ENCODE peak calls at places on chromosomes 4 and X, in six cellular contexts. T is right lobe of liver, J is upper lobe of left lung, A is adrenal gland, M is cardiac fibroblast, Z is glutamatergic neuron. F is an unnamed sample.

GRCh38 chrX:40066700-40067099 is 31.1 kb downstream of the BCOR start:
- DNase-seq in M (no peak), T (no peak), A (no peak), J (no peak), Z (no peak), F (no peak)

GRCh38 chr4:2251795-2252529 is 9.9 kb downstream of the MXD4 start:
- DNase-seq in M (no peak), J (peak), A (no peak), Z (peak), T (peak), F (no peak)

GRCh38 chr4:73573794-73574528 is 46.3 kb downstream of the RASSF6 start:
- DNase-seq in Z (peak), T (peak), M (peak), J (peak), A (peak), F (peak)

GRCh38 chr4:29304595-29304994 is 1415.6 kb upstream of the PCDH7 start:
- DNase-seq in T (peak), M (no peak), A (no peak), Z (no peak), J (no peak), F (no peak)

GRCh38 chr4:139472761-139473335 is 18.9 kb downstream of the RAB33B start:
- DNase-seq in J (no peak), T (no peak), A (no peak), M (no peak), Z (no peak), F (no peak)

GRCh38 chr4:48420172-48420571 is 63.0 kb upstream of the SLC10A4 start:
- DNase-seq in M (no peak), T (no peak), A (no peak), J (peak), Z (no peak), F (no peak)

GRCh38 chr4:101031971-101032370 is 315.4 kb downstream of the PPP3CA start:
- DNase-seq in J (no peak), A (no peak), Z (no peak), M (no peak), T (no peak), F (no peak)

GRCh38 chr4:15240764-15241163 is 187.1 kb upstream of the C1QTNF7 start:
- DNase-seq in T (no peak), J (no peak), A (no peak), M (no peak), Z (no peak), F (no peak)

GRCh38 chr4:183106839-183107238 is 7.8 kb downstream of the WWC2 start:
- DNase-seq in A (no peak), T (no peak), Z (no peak), M (no peak), J (no peak), F (no peak)

GRCh38 chr4:55549888-55550287 is 3.2 kb upstream of the CLOCK start:
- DNase-seq in T (no peak), Z (no peak), A (no peak), J (no peak), M (peak), F (no peak)

GRCh38 chrX:108230562-108230961 is 139.0 kb downstream of the ATG4A start:
- DNase-seq in T (no peak), J (no peak), M (no peak), A (no peak), Z (no peak), F (no peak)

GRCh38 chr4:53015681-53016080 is 153.6 kb downstream of the RASL11B start:
- DNase-seq in Z (peak), T (no peak), A (no peak), J (no peak), M (peak), F (no peak)

GRCh38 chr4:127623755-127624087 is 9.0 kb upstream of the INTU start:
- DNase-seq in J (no peak), M (peak), T (no peak), A (no peak), Z (no peak), F (no peak)

GRCh38 chr4:2250764-2251072 is 8.8 kb upstream of the HAUS3 start:
- DNase-seq in J (peak), Z (peak), M (no peak), T (no peak), A (no peak), F (no peak)

GRCh38 chrX:74535211-74535621 is 79.2 kb downstream of the RLIM start:
- DNase-seq in M (peak), A (peak), Z (no peak), J (peak), T (no peak), F (no peak)

GRCh38 chr4:14583752-14584151 is 418.5 kb upstream of the CPEB2 start:
- DNase-seq in T (no peak), J (no peak), A (no peak), Z (no peak), M (no peak), F (no peak)

GRCh38 chr4:144611850-144612249 is 34.1 kb upstream of the HHIP start:
- DNase-seq in T (no peak), A (no peak), M (peak), J (no peak), Z (peak), F (no peak)

GRCh38 chr4:11421116-11421515 is 7.6 kb downstream of the HS3ST1 start:
- DNase-seq in Z (no peak), J (no peak), T (no peak), A (no peak), M (peak), F (no peak)

GRCh38 chr4:48081196-48081595 is 52.9 kb downstream of the TXK start:
- DNase-seq in Z (no peak), M (no peak), T (no peak), A (no peak), J (no peak), F (no peak)

GRCh38 chrX:50072110-50072509 is 128.7 kb downstream of the AKAP4 start:
- DNase-seq in M (no peak), J (no peak), Z (no peak), T (no peak), A (no peak), F (no peak)

GRCh38 chr4:122604146-122604545 is 16.7 kb downstream of the IL21 start:
- DNase-seq in Z (no peak), T (no peak), M (no peak), J (peak), A (no peak), F (no peak)

GRCh38 chr4:82528868-82529267 is 32.9 kb downstream of the TMEM150C start:
- DNase-seq in A (no peak), Z (no peak), J (no peak), T (no peak), M (no peak), F (no peak)
- TF ChIP-seq CTCF in A (no peak), Z (no peak), J (no peak), T (no peak), M (no peak), F (no peak)

GRCh38 chrX:71227370-71228062 is 4.5 kb downstream of the GJB1 start:
- DNase-seq in J (no peak), A (no peak), M (no peak), T (no peak), Z (no peak), F (no peak)
- TF ChIP-seq CTCF in J (no peak), A (no peak), M (no peak), T (no peak), Z (no peak), F (no peak)

GRCh38 chrX:154359362-154360154 is 14.9 kb downstream of the FLNA start:
- DNase-seq in J (no peak), Z (no peak), M (no peak), A (no peak), T (no peak), F (no peak)

GRCh38 chrX:154363706-154364439 is 10.6 kb downstream of the FLNA start:
- DNase-seq in M (no peak), Z (no peak), J (no peak), A (no peak), T (no peak), F (no peak)

GRCh38 chrX:154365052-154365600 is 9.3 kb downstream of the FLNA start:
- DNase-seq in Z (no peak), J (no peak), A (no peak), M (no peak), T (no peak), F (no peak)

GRCh38 chrX:154360155-154360713 is 14.2 kb downstream of the FLNA start:
- DNase-seq in A (no peak), T (no peak), J (no peak), Z (no peak), M (no peak), F (no peak)

DNA sequence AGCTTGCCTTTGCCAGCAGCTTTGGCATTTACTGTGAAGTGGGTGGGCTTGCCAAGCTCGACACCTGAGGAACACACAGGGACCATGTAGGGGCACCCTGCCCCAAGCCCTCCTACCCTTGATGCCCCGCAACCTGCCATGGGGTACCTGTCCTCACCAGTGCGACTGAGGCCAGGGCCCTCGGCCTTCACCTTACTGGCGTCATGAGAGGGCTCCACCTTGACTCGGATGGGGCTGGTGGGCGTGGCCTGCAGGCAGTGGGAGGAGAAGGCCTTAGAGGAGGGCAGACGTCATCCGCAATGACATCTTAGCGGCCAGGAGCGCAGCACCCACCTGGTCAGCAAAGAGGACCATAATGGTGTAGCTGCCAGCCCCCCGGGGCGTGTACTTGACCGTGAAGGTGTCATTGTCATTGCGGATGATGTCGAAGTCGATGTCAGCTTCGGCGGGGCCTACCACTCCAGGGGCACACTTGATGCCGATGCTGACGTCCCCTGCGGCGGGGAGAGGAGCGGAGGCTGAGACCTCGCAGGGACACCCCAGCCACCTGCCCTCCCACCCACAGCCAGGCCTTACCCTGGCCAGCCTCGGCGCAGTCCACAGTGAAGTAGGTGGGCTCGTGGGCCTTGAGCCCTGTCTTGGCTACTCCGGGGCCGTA is 12.2 kb downstream of the FLNA start:
- DNase-seq in A (no peak), T (no peak), M (no peak), Z (no peak), J (no peak), F (no peak)
- TF ChIP-seq CTCF in A (no peak), T (no peak), M (no peak), Z (no peak), J (no peak), F (no peak)

DNA sequence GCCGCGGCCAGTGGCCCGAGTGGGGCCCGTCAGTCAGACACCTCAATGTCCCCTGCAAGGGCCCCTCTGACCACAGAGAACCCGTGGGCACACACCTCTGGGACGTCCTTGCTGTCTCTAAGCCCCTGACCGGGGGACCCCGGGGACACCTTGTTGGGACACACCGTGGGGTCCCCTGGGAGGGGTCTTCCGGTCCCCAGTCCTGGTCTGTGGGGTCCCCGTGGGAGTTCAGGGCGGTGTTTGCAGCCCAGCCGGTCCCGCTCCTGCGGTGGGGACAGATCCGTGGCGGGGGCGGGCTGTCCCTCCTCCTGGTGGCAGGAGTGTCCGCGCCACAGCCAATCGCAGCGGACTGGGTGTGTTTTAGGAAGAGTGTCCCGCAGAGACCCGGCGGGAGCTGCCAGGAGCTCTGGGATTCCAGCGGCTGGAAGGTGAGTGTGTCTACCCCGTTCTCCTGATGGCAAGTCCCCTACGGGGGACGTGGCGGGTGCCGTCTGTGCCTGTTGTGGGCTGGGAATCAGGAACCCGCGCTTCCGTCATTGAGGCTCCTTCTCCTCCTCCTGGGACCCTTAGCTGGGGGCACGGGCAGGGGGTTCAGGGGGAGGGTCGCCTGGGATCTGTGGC is 5.1 kb upstream of the PLCXD1 start:
- DNase-seq in M (peak), T (peak), Z (peak), J (peak), A (peak), F (peak)
- TF ChIP-seq CTCF in M (no peak), T (peak), Z (no peak), J (no peak), A (no peak), F (no peak)

DNA sequence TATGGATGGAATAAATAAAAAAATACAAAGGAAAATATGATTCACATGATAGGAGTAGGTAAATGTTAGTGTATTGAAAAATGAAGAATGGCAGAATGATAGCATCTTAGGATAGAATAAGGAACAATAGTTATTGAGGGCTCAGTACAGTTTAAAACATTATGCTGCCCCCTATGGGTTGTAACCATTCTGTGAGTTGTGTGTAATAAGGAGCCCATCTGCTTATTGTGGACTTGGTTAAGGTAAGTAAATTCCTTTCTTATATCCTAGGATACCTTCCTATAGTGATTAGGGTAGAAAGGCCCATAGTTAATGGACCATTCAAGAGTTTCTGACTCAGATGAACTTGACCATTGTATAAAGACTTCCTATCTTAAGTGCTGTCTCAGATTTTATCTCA is 195.8 kb downstream of the PDHA2 start:
- DNase-seq in M (peak), Z (no peak), T (no peak), J (no peak), A (no peak), F (no peak)
- TF ChIP-seq CTCF in M (peak), Z (peak), T (no peak), J (no peak), A (peak), F (no peak)